ENCODE peak calls at places on chromosome X, in nine cellular contexts. One of them, this sample, is unnamed. For H3K9me3, the result is how much of the 10 kb centered on the place peaks cover.

GRCh38 chrX:12984629-12985303 is 9.9 kb downstream of the TMSB4X start:
- DNase-seq in body of pancreas: peak
- DNase-seq in A549: peak
- DNase-seq in testis: no peak
- DNase-seq in IMR-90: peak
- DNase-seq in stomach: peak
- DNase-seq in H1: no peak
- DNase-seq in Peyer's patch: no peak
- DNase-seq in transverse colon: peak
- DNase-seq in this sample: no peak

GRCh38 chrX:121336831-121337421 is 289.5 kb downstream of the GLUD2 start:
- DNase-seq in testis: no peak
- DNase-seq in IMR-90: no peak
- DNase-seq in stomach: no peak
- DNase-seq in A549: no peak
- DNase-seq in Peyer's patch: no peak
- DNase-seq in body of pancreas: no peak
- DNase-seq in transverse colon: no peak
- DNase-seq in H1: no peak
- DNase-seq in this sample: no peak

GRCh38 chrX:12890467-12890866 is 16.0 kb upstream of the TLR8 start:
- DNase-seq in IMR-90: no peak
- DNase-seq in transverse colon: no peak
- DNase-seq in Peyer's patch: no peak
- DNase-seq in body of pancreas: no peak
- DNase-seq in H1: no peak
- DNase-seq in A549: no peak
- DNase-seq in stomach: no peak
- DNase-seq in testis: no peak
- DNase-seq in this sample: no peak

GRCh38 chrX:122703762-122704161 is 480.3 kb upstream of the GRIA3 start:
- DNase-seq in H1: no peak
- DNase-seq in transverse colon: no peak
- DNase-seq in body of pancreas: no peak
- DNase-seq in Peyer's patch: no peak
- DNase-seq in A549: no peak
- DNase-seq in stomach: no peak
- DNase-seq in testis: no peak
- DNase-seq in IMR-90: no peak
- DNase-seq in this sample: no peak

GRCh38 chrX:148372925-148373324 is 127.5 kb upstream of the AFF2 start:
- DNase-seq in IMR-90: no peak
- DNase-seq in body of pancreas: no peak
- DNase-seq in transverse colon: no peak
- DNase-seq in testis: no peak
- DNase-seq in A549: no peak
- DNase-seq in stomach: no peak
- DNase-seq in H1: no peak
- DNase-seq in Peyer's patch: no peak
- DNase-seq in this sample: no peak

GRCh38 chrX:70504772-70505450 is 60.3 kb downstream of the DLG3 start:
- DNase-seq in body of pancreas: no peak
- DNase-seq in Peyer's patch: no peak
- DNase-seq in IMR-90: no peak
- DNase-seq in A549: no peak
- DNase-seq in H1: no peak
- DNase-seq in transverse colon: no peak
- DNase-seq in stomach: no peak
- DNase-seq in testis: no peak
- DNase-seq in this sample: no peak

GRCh38 chrX:122245943-122246342 is 938.1 kb upstream of the GRIA3 start:
- DNase-seq in IMR-90: no peak
- DNase-seq in testis: no peak
- DNase-seq in A549: no peak
- DNase-seq in Peyer's patch: no peak
- DNase-seq in transverse colon: no peak
- DNase-seq in stomach: no peak
- DNase-seq in H1: no peak
- DNase-seq in body of pancreas: no peak
- DNase-seq in this sample: no peak

GRCh38 chrX:131735127-131735526 is 191.3 kb downstream of the OR13H1 start:
- DNase-seq in A549: no peak
- DNase-seq in testis: no peak
- DNase-seq in stomach: no peak
- DNase-seq in H1: no peak
- DNase-seq in Peyer's patch: no peak
- DNase-seq in transverse colon: no peak
- DNase-seq in IMR-90: no peak
- DNase-seq in body of pancreas: no peak
- DNase-seq in this sample: no peak

GRCh38 chrX:33831211-33831610 is 300.9 kb downstream of the FAM47A start:
- DNase-seq in stomach: no peak
- DNase-seq in IMR-90: no peak
- DNase-seq in testis: no peak
- DNase-seq in transverse colon: no peak
- DNase-seq in Peyer's patch: no peak
- DNase-seq in H1: no peak
- DNase-seq in body of pancreas: no peak
- DNase-seq in A549: no peak
- DNase-seq in this sample: no peak

GRCh38 chrX:12997898-12998687 is 23.2 kb downstream of the TMSB4X start:
- DNase-seq in H1: no peak
- DNase-seq in IMR-90: no peak
- DNase-seq in A549: no peak
- DNase-seq in transverse colon: no peak
- DNase-seq in testis: peak
- DNase-seq in Peyer's patch: no peak
- DNase-seq in stomach: peak
- DNase-seq in body of pancreas: peak
- DNase-seq in this sample: no peak

GRCh38 chrX:42530027-42530426 is 247.9 kb downstream of the PPP1R2C start:
- DNase-seq in A549: no peak
- DNase-seq in IMR-90: peak
- DNase-seq in Peyer's patch: no peak
- DNase-seq in body of pancreas: no peak
- DNase-seq in transverse colon: no peak
- DNase-seq in testis: no peak
- DNase-seq in stomach: no peak
- DNase-seq in H1: no peak
- DNase-seq in this sample: no peak

GRCh38 chrX:43559643-43560042 is 96.5 kb upstream of the MAOA start:
- DNase-seq in transverse colon: peak
- DNase-seq in stomach: peak
- DNase-seq in A549: peak
- DNase-seq in H1: peak
- DNase-seq in testis: peak
- DNase-seq in body of pancreas: peak
- DNase-seq in Peyer's patch: peak
- DNase-seq in IMR-90: peak
- DNase-seq in this sample: no peak

GRCh38 chrX:82196866-82197265 is 995.0 kb downstream of the SH3BGRL start:
- DNase-seq in A549: no peak
- DNase-seq in body of pancreas: no peak
- DNase-seq in stomach: no peak
- DNase-seq in Peyer's patch: no peak
- DNase-seq in IMR-90: no peak
- DNase-seq in H1: no peak
- DNase-seq in testis: no peak
- DNase-seq in transverse colon: no peak
- DNase-seq in this sample: no peak

GRCh38 chrX:10974920-10975319 is 136.2 kb upstream of the HCCS start:
- DNase-seq in A549: no peak
- DNase-seq in IMR-90: no peak
- DNase-seq in stomach: no peak
- DNase-seq in H1: no peak
- DNase-seq in testis: no peak
- DNase-seq in body of pancreas: no peak
- DNase-seq in Peyer's patch: no peak
- DNase-seq in transverse colon: no peak
- DNase-seq in this sample: no peak

GRCh38 chrX:134294548-134294947 is 57.6 kb downstream of the CCDC160 start:
- DNase-seq in body of pancreas: no peak
- DNase-seq in transverse colon: no peak
- DNase-seq in Peyer's patch: no peak
- DNase-seq in A549: no peak
- DNase-seq in IMR-90: peak
- DNase-seq in H1: no peak
- DNase-seq in testis: no peak
- DNase-seq in stomach: no peak
- DNase-seq in this sample: no peak

GRCh38 chrX:40109288-40110008 is 11.7 kb upstream of the BCOR start:
- DNase-seq in transverse colon: peak
- DNase-seq in IMR-90: peak
- DNase-seq in H1: no peak
- DNase-seq in stomach: peak
- DNase-seq in Peyer's patch: peak
- DNase-seq in body of pancreas: peak
- DNase-seq in testis: peak
- DNase-seq in A549: peak
- DNase-seq in this sample: peak

GRCh38 chrX:118495958-118496762 is 545 bp downstream of the DOCK11 start:
- DNase-seq in H1: peak
- DNase-seq in testis: peak
- DNase-seq in body of pancreas: peak
- DNase-seq in Peyer's patch: peak
- DNase-seq in stomach: peak
- DNase-seq in A549: no peak
- DNase-seq in IMR-90: no peak
- DNase-seq in transverse colon: peak
- DNase-seq in this sample: peak

GRCh38 chrX:74009041-74009440 is 294.9 kb upstream of the ZCCHC13 start:
- DNase-seq in A549: no peak
- DNase-seq in IMR-90: peak
- DNase-seq in transverse colon: no peak
- DNase-seq in stomach: no peak
- DNase-seq in testis: no peak
- DNase-seq in Peyer's patch: no peak
- DNase-seq in body of pancreas: no peak
- DNase-seq in H1: no peak
- DNase-seq in this sample: no peak

GRCh38 chrX:1450381-1451161 is 2.1 kb downstream of the ASMTL start:
- DNase-seq in transverse colon: no peak
- DNase-seq in body of pancreas: no peak
- DNase-seq in H1: no peak
- DNase-seq in testis: peak
- DNase-seq in Peyer's patch: peak
- DNase-seq in IMR-90: no peak
- DNase-seq in stomach: no peak
- DNase-seq in A549: no peak
- DNase-seq in this sample: peak

GRCh38 chrX:1451251-1451675 is 1.4 kb downstream of the ASMTL start:
- DNase-seq in testis: no peak
- DNase-seq in stomach: no peak
- DNase-seq in A549: no peak
- DNase-seq in IMR-90: no peak
- DNase-seq in H1: no peak
- DNase-seq in Peyer's patch: peak
- DNase-seq in body of pancreas: no peak
- DNase-seq in transverse colon: no peak
- DNase-seq in this sample: peak

GRCh38 chrX:1449581-1450149 is 3.0 kb downstream of the ASMTL start:
- DNase-seq in testis: no peak
- DNase-seq in H1: no peak
- DNase-seq in body of pancreas: no peak
- DNase-seq in Peyer's patch: no peak
- DNase-seq in IMR-90: no peak
- DNase-seq in stomach: no peak
- DNase-seq in transverse colon: no peak
- DNase-seq in A549: no peak
- DNase-seq in this sample: no peak

GRCh38 chrX:1451676-1452496 is 823 bp downstream of the ASMTL start:
- DNase-seq in H1: no peak
- DNase-seq in stomach: peak
- DNase-seq in A549: no peak
- DNase-seq in body of pancreas: no peak
- DNase-seq in transverse colon: peak
- DNase-seq in testis: peak
- DNase-seq in Peyer's patch: peak
- DNase-seq in IMR-90: no peak
- DNase-seq in this sample: peak

GRCh38 chrX:1448793-1449580 is 3.7 kb downstream of the ASMTL start:
- DNase-seq in testis: peak
- DNase-seq in IMR-90: no peak
- DNase-seq in body of pancreas: no peak
- DNase-seq in Peyer's patch: peak
- DNase-seq in transverse colon: no peak
- DNase-seq in H1: no peak
- DNase-seq in A549: no peak
- DNase-seq in stomach: no peak
- DNase-seq in this sample: no peak
- H3K9me3 ChIP-seq in testis: under half
- H3K9me3 ChIP-seq in IMR-90: under half
- H3K9me3 ChIP-seq in body of pancreas: under half
- H3K9me3 ChIP-seq in Peyer's patch: under half
- H3K9me3 ChIP-seq in transverse colon: under half
- H3K9me3 ChIP-seq in H1: under half
- H3K9me3 ChIP-seq in A549: under half
- H3K9me3 ChIP-seq in stomach: under half
- H3K9me3 ChIP-seq in this sample: under half

DNA sequence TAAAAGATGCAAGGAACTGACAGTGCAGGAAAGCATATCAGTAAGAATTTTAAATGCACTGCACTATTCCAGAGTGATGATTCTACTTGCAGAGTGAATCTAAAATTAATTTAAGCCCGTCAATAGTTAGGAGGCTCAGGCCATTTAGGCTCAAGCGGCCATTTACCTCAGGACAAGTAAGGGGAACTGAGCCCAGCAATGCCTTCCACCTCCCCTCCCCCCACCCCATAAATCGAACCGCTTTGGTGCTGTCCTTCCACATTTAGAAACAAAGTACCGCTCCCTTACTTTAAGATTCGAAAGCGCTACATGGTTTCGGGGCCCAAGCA is 665 bp downstream of the RBM41 start:
- DNase-seq in H1: no peak
- DNase-seq in stomach: no peak
- DNase-seq in transverse colon: no peak
- DNase-seq in Peyer's patch: no peak
- DNase-seq in testis: no peak
- DNase-seq in body of pancreas: no peak
- DNase-seq in IMR-90: no peak
- DNase-seq in A549: no peak
- DNase-seq in this sample: no peak
- H3K27ac ChIP-seq in H1: peak
- H3K27ac ChIP-seq in stomach: peak
- H3K27ac ChIP-seq in transverse colon: peak
- H3K27ac ChIP-seq in Peyer's patch: peak
- H3K27ac ChIP-seq in testis: peak
- H3K27ac ChIP-seq in body of pancreas: no peak
- H3K27ac ChIP-seq in IMR-90: peak
- H3K27ac ChIP-seq in A549: peak
- H3K27ac ChIP-seq in this sample: peak

GRCh38 chrX:100649550-100650356 is 5.8 kb downstream of the SRPX2 start:
- DNase-seq in body of pancreas: peak
- DNase-seq in A549: no peak
- DNase-seq in testis: peak
- DNase-seq in Peyer's patch: no peak
- DNase-seq in transverse colon: peak
- DNase-seq in H1: no peak
- DNase-seq in IMR-90: peak
- DNase-seq in stomach: no peak
- DNase-seq in this sample: peak
- TF ChIP-seq POLR2A in body of pancreas: no peak
- TF ChIP-seq POLR2A in A549: no peak
- TF ChIP-seq POLR2A in testis: no peak
- TF ChIP-seq POLR2A in Peyer's patch: no peak
- TF ChIP-seq POLR2A in transverse colon: no peak
- TF ChIP-seq POLR2A in H1: no peak
- TF ChIP-seq POLR2A in IMR-90: peak
- TF ChIP-seq POLR2A in stomach: no peak
- TF ChIP-seq POLR2A in this sample: no peak

GRCh38 chrX:6210230-6210629 is 18.4 kb downstream of the NLGN4X start:
- DNase-seq in stomach: no peak
- DNase-seq in transverse colon: no peak
- DNase-seq in testis: no peak
- DNase-seq in body of pancreas: no peak
- DNase-seq in IMR-90: no peak
- DNase-seq in H1: no peak
- DNase-seq in A549: no peak
- DNase-seq in Peyer's patch: no peak
- DNase-seq in this sample: no peak
- H3K9me3 ChIP-seq in stomach: under half
- H3K9me3 ChIP-seq in transverse colon: under half
- H3K9me3 ChIP-seq in testis: under half
- H3K9me3 ChIP-seq in body of pancreas: under half
- H3K9me3 ChIP-seq in IMR-90: under half
- H3K9me3 ChIP-seq in H1: under half
- H3K9me3 ChIP-seq in A549: under half
- H3K9me3 ChIP-seq in Peyer's patch: under half
- H3K9me3 ChIP-seq in this sample: under half